ENCODE peak calls at places on chromosomes 16 and 17, in six cellular contexts. W is posterior vena cava, R is coronary artery, K is RWPE1, Z is lower leg skin, Q is cardiac fibroblast. H is an unnamed sample.

GRCh38 chr17:12992676-12993075 is 25.2 kb downstream of the ELAC2 start:
- DNase-seq in W (peak), R (no peak), K (no peak), Z (no peak), Q (no peak), H (no peak)

GRCh38 chr17:45170280-45170975 is 8.8 kb downstream of the HEXIM2 start:
- DNase-seq in W (no peak), R (no peak), K (no peak), Z (no peak), Q (no peak), H (no peak)

GRCh38 chr17:5785867-5786509 is 201.7 kb upstream of the NLRP1 start:
- DNase-seq in W (no peak), R (no peak), K (no peak), Z (no peak), Q (peak), H (no peak)

GRCh38 chr17:13002761-13003453 is 14.9 kb downstream of the ELAC2 start:
- DNase-seq in W (peak), R (no peak), K (peak), Z (peak), Q (peak), H (peak)

GRCh38 chr17:32746280-32746679 is 130.6 kb downstream of the MYO1D start:
- DNase-seq in W (no peak), R (no peak), K (peak), Z (no peak), Q (peak), H (no peak)

GRCh38 chr17:9900019-9900594 is 5.0 kb downstream of the RCVRN start:
- DNase-seq in W (peak), R (no peak), K (no peak), Z (no peak), Q (no peak), H (no peak)

GRCh38 chr17:13569740-13570137 is 32.0 kb downstream of the HS3ST3A1 start:
- DNase-seq in W (no peak), R (no peak), K (no peak), Z (no peak), Q (no peak), H (no peak)

GRCh38 chr17:46972346-46972745 is 6.7 kb downstream of the RPRML start:
- DNase-seq in W (peak), R (no peak), K (no peak), Z (peak), Q (no peak), H (no peak)

GRCh38 chr17:66829883-66830282 is 5.0 kb upstream of the CACNG5 start:
- DNase-seq in W (peak), R (no peak), K (no peak), Z (peak), Q (no peak), H (no peak)

GRCh38 chr17:57566724-57567123 is 178.4 kb downstream of the CCDC182 start:
- DNase-seq in W (no peak), R (no peak), K (no peak), Z (no peak), Q (no peak), H (no peak)

GRCh38 chr17:50020841-50021599 is 26.0 kb upstream of the DLX3 start:
- DNase-seq in W (peak), R (no peak), K (no peak), Z (peak), Q (no peak), H (no peak)

GRCh38 chr17:77723071-77723908 is 235.2 kb upstream of the TNRC6C start:
- DNase-seq in W (peak), R (peak), K (no peak), Z (peak), Q (no peak), H (no peak)

GRCh38 chr17:76816590-76817135 is 51.5 kb upstream of the MGAT5B start:
- DNase-seq in W (no peak), R (no peak), K (peak), Z (no peak), Q (peak), H (peak)

GRCh38 chr17:17527534-17527933 is 31.3 kb upstream of the RASD1 start:
- DNase-seq in W (no peak), R (no peak), K (no peak), Z (no peak), Q (no peak), H (no peak)

GRCh38 chr16:61829631-61830030 is 206.6 kb downstream of the CDH8 start:
- DNase-seq in W (no peak), R (no peak), K (no peak), Z (no peak), Q (no peak), H (no peak)

GRCh38 chr17:1147664-1148063 is 32.1 kb downstream of the ABR start:
- DNase-seq in W (no peak), R (no peak), K (peak), Z (no peak), Q (peak), H (no peak)

GRCh38 chr16:15779664-15780351 is 77.0 kb downstream of the MYH11 start:
- DNase-seq in W (no peak), R (no peak), K (no peak), Z (no peak), Q (no peak), H (no peak)

GRCh38 chr16:29676989-29677388 is 2.0 kb upstream of the QPRT start:
- DNase-seq in W (no peak), R (no peak), K (no peak), Z (no peak), Q (no peak), H (no peak)

GRCh38 chr16:15970202-15970601 is 20.8 kb downstream of the ABCC1 start:
- DNase-seq in W (no peak), R (no peak), K (no peak), Z (no peak), Q (peak), H (no peak)

H was measured in erythroblast.